ENCODE peak calls at places on chromosomes 4 and X, in five cellular contexts. One of them, this sample, is unnamed.

GRCh38 chr4:21992330-21992729 is 43.8 kb upstream of the KCNIP4 start:
- DNase-seq in Peyer's patch: no peak
- DNase-seq in RPMI7951: no peak
- DNase-seq in fibroblast of lung: peak; percentile 57
- DNase-seq in NCI-H1105 treated with DMSO at 0.1 percent for 48 hours: no peak
- DNase-seq in this sample: no peak

GRCh38 chr4:109754093-109754857 is 24.4 kb upstream of the PLA2G12A start:
- DNase-seq in Peyer's patch: no peak
- DNase-seq in RPMI7951: no peak
- DNase-seq in fibroblast of lung: no peak
- DNase-seq in NCI-H1105 treated with DMSO at 0.1 percent for 48 hours: no peak
- DNase-seq in this sample: no peak

GRCh38 chr4:30269850-30270249 is 450.3 kb upstream of the PCDH7 start:
- DNase-seq in Peyer's patch: no peak
- DNase-seq in RPMI7951: no peak
- DNase-seq in fibroblast of lung: no peak
- DNase-seq in NCI-H1105 treated with DMSO at 0.1 percent for 48 hours: no peak
- DNase-seq in this sample: no peak

GRCh38 chr4:121373841-121374240 is 7.0 kb downstream of the QRFPR start:
- DNase-seq in Peyer's patch: no peak
- DNase-seq in RPMI7951: no peak
- DNase-seq in fibroblast of lung: no peak
- DNase-seq in NCI-H1105 treated with DMSO at 0.1 percent for 48 hours: no peak
- DNase-seq in this sample: no peak

GRCh38 chr4:182289809-182290208 is 46.6 kb downstream of the TENM3 start:
- DNase-seq in Peyer's patch: no peak
- DNase-seq in RPMI7951: no peak
- DNase-seq in fibroblast of lung: no peak
- DNase-seq in NCI-H1105 treated with DMSO at 0.1 percent for 48 hours: no peak
- DNase-seq in this sample: no peak

GRCh38 chr4:2217726-2218125 is 24.2 kb downstream of the HAUS3 start:
- DNase-seq in Peyer's patch: no peak
- DNase-seq in RPMI7951: peak; percentile 55
- DNase-seq in fibroblast of lung: no peak
- DNase-seq in NCI-H1105 treated with DMSO at 0.1 percent for 48 hours: no peak
- DNase-seq in this sample: no peak

GRCh38 chr4:4598851-4599411 is 57.1 kb upstream of the STX18 start:
- DNase-seq in Peyer's patch: no peak
- DNase-seq in RPMI7951: no peak
- DNase-seq in fibroblast of lung: no peak
- DNase-seq in NCI-H1105 treated with DMSO at 0.1 percent for 48 hours: no peak
- DNase-seq in this sample: no peak

GRCh38 chr4:76723916-76724315 is 174.0 kb downstream of the SOWAHB start:
- DNase-seq in Peyer's patch: no peak
- DNase-seq in RPMI7951: peak; percentile 79
- DNase-seq in fibroblast of lung: peak; percentile 64
- DNase-seq in NCI-H1105 treated with DMSO at 0.1 percent for 48 hours: no peak
- DNase-seq in this sample: no peak

GRCh38 chr4:1746265-1746691 is 25.0 kb downstream of the TACC3 start:
- DNase-seq in Peyer's patch: peak; percentile 72
- DNase-seq in RPMI7951: peak; percentile 61
- DNase-seq in fibroblast of lung: peak; percentile 57
- DNase-seq in NCI-H1105 treated with DMSO at 0.1 percent for 48 hours: peak; percentile 26
- DNase-seq in this sample: peak; percentile 88

GRCh38 chrX:39730671-39731389 is 366.9 kb downstream of the BCOR start:
- DNase-seq in Peyer's patch: peak; percentile 38
- DNase-seq in RPMI7951: peak; percentile 98
- DNase-seq in fibroblast of lung: peak; percentile 89
- DNase-seq in NCI-H1105 treated with DMSO at 0.1 percent for 48 hours: no peak
- DNase-seq in this sample: peak; percentile 67

GRCh38 chrX:79100791-79101484 is 43.5 kb upstream of the GPR174 start:
- DNase-seq in Peyer's patch: no peak
- DNase-seq in RPMI7951: no peak
- DNase-seq in fibroblast of lung: no peak
- DNase-seq in NCI-H1105 treated with DMSO at 0.1 percent for 48 hours: no peak
- DNase-seq in this sample: no peak

GRCh38 chr4:38371391-38371851 is 292.6 kb upstream of the KLF3 start:
- DNase-seq in Peyer's patch: no peak
- DNase-seq in RPMI7951: peak; percentile 59
- DNase-seq in fibroblast of lung: peak; percentile 32
- DNase-seq in NCI-H1105 treated with DMSO at 0.1 percent for 48 hours: no peak
- DNase-seq in this sample: no peak

GRCh38 chrX:77200663-77201062 is 246.5 kb upstream of the FGF16 start:
- DNase-seq in Peyer's patch: no peak
- DNase-seq in RPMI7951: no peak
- DNase-seq in fibroblast of lung: no peak
- DNase-seq in NCI-H1105 treated with DMSO at 0.1 percent for 48 hours: no peak
- DNase-seq in this sample: no peak

GRCh38 chr4:10611673-10612072 is 72.9 kb downstream of the CLNK start:
- DNase-seq in Peyer's patch: no peak
- DNase-seq in RPMI7951: peak; percentile 47
- DNase-seq in fibroblast of lung: peak; percentile 81
- DNase-seq in NCI-H1105 treated with DMSO at 0.1 percent for 48 hours: no peak
- DNase-seq in this sample: no peak

GRCh38 chr4:113645771-113646455 is 115.6 kb downstream of the CAMK2D start:
- DNase-seq in Peyer's patch: no peak
- DNase-seq in RPMI7951: peak; percentile 82
- DNase-seq in fibroblast of lung: peak; percentile 39
- DNase-seq in NCI-H1105 treated with DMSO at 0.1 percent for 48 hours: no peak
- DNase-seq in this sample: peak; percentile 36

GRCh38 chr4:90127223-90127705 is at the start of gene CCSER1:
- DNase-seq in Peyer's patch: peak; percentile 88
- DNase-seq in RPMI7951: peak; percentile 6
- DNase-seq in fibroblast of lung: peak; percentile 44
- DNase-seq in NCI-H1105 treated with DMSO at 0.1 percent for 48 hours: no peak
- DNase-seq in this sample: no peak

GRCh38 chr4:19580090-19580489 is 671.6 kb upstream of the SLIT2 start:
- DNase-seq in Peyer's patch: no peak
- DNase-seq in RPMI7951: no peak
- DNase-seq in fibroblast of lung: peak; percentile 75
- DNase-seq in NCI-H1105 treated with DMSO at 0.1 percent for 48 hours: no peak
- DNase-seq in this sample: no peak

GRCh38 chr4:47722176-47722575 is 115.7 kb downstream of the CORIN start:
- DNase-seq in Peyer's patch: no peak
- DNase-seq in RPMI7951: no peak
- DNase-seq in fibroblast of lung: no peak
- DNase-seq in NCI-H1105 treated with DMSO at 0.1 percent for 48 hours: no peak
- DNase-seq in this sample: no peak

This sample was measured in K562.